ENCODE peak calls at places on chromosomes 3 and 15, in ten cellular contexts. H, E, Y, O, Z, P, D, A, X and C are unnamed samples.

GRCh38 chr3:182530316-182530715 is 263.0 kb upstream of the ATP11B start:
- DNase-seq in H (no peak), E (no peak), Y (no peak), O (no peak), Z (no peak), P (no peak), D (no peak), A (no peak), X (no peak), C (no peak)

GRCh38 chr3:33787328-33788009 is 11.0 kb upstream of the PDCD6IP start:
- DNase-seq in H (peak), E (peak), Y (peak), O (peak), Z (peak), P (no peak), D (peak), A (peak), X (peak), C (peak)

GRCh38 chr15:85453144-85453872 is 72.9 kb downstream of the AKAP13 start:
- DNase-seq in H (no peak), E (no peak), Y (no peak), O (no peak), Z (no peak), P (no peak), D (no peak), A (no peak), X (no peak), C (no peak)

GRCh38 chr3:14405886-14406238 is 3.5 kb downstream of the SLC6A6 start:
- DNase-seq in H (no peak), E (no peak), Y (peak), O (no peak), Z (no peak), P (no peak), D (no peak), A (no peak), X (no peak), C (no peak)

GRCh38 chr3:189132901-189133300 is 38.9 kb upstream of the TPRG1 start:
- DNase-seq in H (no peak), E (no peak), Y (no peak), O (no peak), Z (no peak), P (no peak), D (no peak), A (no peak), X (no peak), C (no peak)

GRCh38 chr3:164155386-164155785 is 922.9 kb downstream of the SI start:
- DNase-seq in H (no peak), E (no peak), Y (no peak), O (no peak), Z (no peak), P (no peak), D (no peak), A (no peak), X (no peak), C (no peak)

GRCh38 chr15:38826880-38827279 is 262.3 kb upstream of the RASGRP1 start:
- DNase-seq in H (no peak), E (no peak), Y (no peak), O (no peak), Z (no peak), P (no peak), D (peak), A (no peak), X (no peak), C (no peak)

GRCh38 chr3:140093742-140094141 is 158.8 kb downstream of the CLSTN2 start:
- DNase-seq in H (no peak), E (peak), Y (peak), O (peak), Z (no peak), P (no peak), D (peak), A (peak), X (no peak), C (no peak)

GRCh38 chr3:61181874-61182273 is 69.4 kb downstream of the FHIT start:
- DNase-seq in H (peak), E (no peak), Y (peak), O (no peak), Z (peak), P (no peak), D (peak), A (peak), X (peak), C (peak)

GRCh38 chr15:73630030-73630429 is 3.2 kb downstream of the NPTN start:
- DNase-seq in H (no peak), E (no peak), Y (no peak), O (no peak), Z (no peak), P (no peak), D (no peak), A (no peak), X (no peak), C (no peak)

GRCh38 chr3:59469948-59470723 is 420.3 kb upstream of the CFAP20DC start:
- DNase-seq in H (no peak), E (no peak), Y (no peak), O (no peak), Z (no peak), P (no peak), D (no peak), A (no peak), X (no peak), C (no peak)

GRCh38 chr3:122258757-122259371 is 66.2 kb upstream of the CSTA start:
- DNase-seq in H (peak), E (peak), Y (peak), O (no peak), Z (peak), P (no peak), D (peak), A (peak), X (peak), C (peak)

GRCh38 chr3:127479449-127479848 is 111.1 kb downstream of the TPRA1 start:
- DNase-seq in H (no peak), E (peak), Y (peak), O (peak), Z (no peak), P (no peak), D (no peak), A (no peak), X (no peak), C (no peak)

GRCh38 chr3:18302517-18302916 is 122.6 kb downstream of the SATB1 start:
- DNase-seq in H (no peak), E (no peak), Y (no peak), O (peak), Z (no peak), P (no peak), D (peak), A (no peak), X (no peak), C (no peak)

GRCh38 chr3:64889991-64890390 is 202.2 kb upstream of the ADAMTS9 start:
- DNase-seq in H (no peak), E (peak), Y (peak), O (peak), Z (no peak), P (no peak), D (peak), A (no peak), X (no peak), C (no peak)

GRCh38 chr3:197248341-197248740 is 50.1 kb downstream of the DLG1 start:
- DNase-seq in H (no peak), E (no peak), Y (no peak), O (no peak), Z (no peak), P (no peak), D (no peak), A (no peak), X (no peak), C (no peak)

GRCh38 chr15:62799919-62800318 is 242.6 kb upstream of the TPM1 start:
- DNase-seq in H (no peak), E (no peak), Y (peak), O (no peak), Z (no peak), P (no peak), D (no peak), A (no peak), X (no peak), C (no peak)

GRCh38 chr3:113498221-113499005 is 16.5 kb downstream of the SPICE1 start:
- DNase-seq in H (no peak), E (no peak), Y (no peak), O (no peak), Z (no peak), P (no peak), D (peak), A (no peak), X (no peak), C (no peak)

GRCh38 chr3:160400631-160401150 is 1.2 kb downstream of the SMC4 start:
- DNase-seq in H (no peak), E (peak), Y (peak), O (peak), Z (no peak), P (no peak), D (no peak), A (no peak), X (peak), C (no peak)

GRCh38 chr3:133459400-133459799 is 59.5 kb downstream of the BFSP2 start:
- DNase-seq in H (no peak), E (no peak), Y (no peak), O (peak), Z (no peak), P (no peak), D (no peak), A (no peak), X (no peak), C (no peak)

GRCh38 chr15:71274448-71274798 is 159.2 kb downstream of the THSD4 start:
- DNase-seq in H (no peak), E (no peak), Y (no peak), O (no peak), Z (no peak), P (no peak), D (peak), A (no peak), X (no peak), C (no peak)

GRCh38 chr15:31457631-31458526 is 131.2 kb downstream of the KLF13 start:
- DNase-seq in H (no peak), E (no peak), Y (no peak), O (no peak), Z (no peak), P (no peak), D (peak), A (no peak), X (no peak), C (peak)

DNA sequence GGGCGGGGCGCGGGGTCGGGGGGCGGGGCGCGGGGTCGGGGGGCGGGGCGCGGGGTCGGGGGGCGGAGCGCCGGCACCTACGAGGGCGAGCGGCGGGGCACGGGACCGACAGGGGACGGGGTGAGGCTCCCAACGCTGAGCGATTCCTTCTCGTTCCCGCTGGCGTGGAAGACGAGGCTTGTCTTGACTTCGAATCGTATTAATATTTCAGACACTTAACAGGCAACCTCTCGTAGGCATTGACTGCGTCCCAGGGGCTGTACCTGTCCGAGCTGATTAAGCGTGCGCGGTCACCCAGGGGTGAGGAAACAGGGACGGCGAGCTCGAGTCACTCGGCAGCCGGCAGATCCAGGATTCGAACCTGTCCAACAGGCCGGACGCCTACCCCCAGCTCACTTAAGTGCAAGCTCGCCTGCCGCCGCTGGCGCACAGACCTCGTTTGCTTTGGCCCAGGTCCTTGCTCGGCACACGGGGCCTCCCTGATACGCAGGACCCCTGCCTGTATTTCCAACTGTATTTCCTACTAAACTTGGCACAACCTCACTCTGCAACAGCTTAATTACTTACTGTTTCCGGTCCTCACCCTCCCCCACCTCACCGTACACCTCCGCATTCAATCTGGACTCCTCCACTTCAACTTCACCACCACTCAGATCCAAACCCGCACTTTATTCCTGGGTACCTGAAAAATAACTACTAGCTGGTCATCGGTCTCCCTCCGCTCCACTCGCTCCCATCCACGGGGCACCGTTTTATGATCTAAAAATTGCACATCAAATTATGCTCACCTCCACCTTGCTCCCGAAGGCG is 680 bp upstream of the ZXDC start:
- DNase-seq in H (peak), E (peak), Y (peak), O (no peak), Z (no peak), P (no peak), D (peak), A (peak), X (no peak), C (peak)
- TF ChIP-seq POLR2A in H (peak), E (peak), Y (peak), O (peak), Z (no peak), P (no peak), D (no peak), A (no peak), X (no peak), C (peak)

GRCh38 chr3:53881691-53882593 is at the start of gene ACTR8:
- DNase-seq in H (peak), E (peak), Y (peak), O (peak), Z (peak), P (no peak), D (peak), A (peak), X (peak), C (peak)
- TF ChIP-seq POLR2A in H (peak), E (peak), Y (peak), O (peak), Z (peak), P (no peak), D (peak), A (peak), X (peak), C (peak)

GRCh38 chr3:48716508-48716981 is 476 bp downstream of the IP6K2 start:
- DNase-seq in H (no peak), E (peak), Y (no peak), O (peak), Z (no peak), P (no peak), D (no peak), A (no peak), X (no peak), C (no peak)

GRCh38 chr3:48715179-48715800 is 1.7 kb downstream of the IP6K2 start:
- DNase-seq in H (no peak), E (no peak), Y (peak), O (no peak), Z (no peak), P (no peak), D (peak), A (no peak), X (no peak), C (no peak)

GRCh38 chr3:48711727-48712126 is 5.3 kb downstream of the IP6K2 start:
- DNase-seq in H (no peak), E (no peak), Y (no peak), O (no peak), Z (no peak), P (no peak), D (no peak), A (no peak), X (no peak), C (no peak)

DNA sequence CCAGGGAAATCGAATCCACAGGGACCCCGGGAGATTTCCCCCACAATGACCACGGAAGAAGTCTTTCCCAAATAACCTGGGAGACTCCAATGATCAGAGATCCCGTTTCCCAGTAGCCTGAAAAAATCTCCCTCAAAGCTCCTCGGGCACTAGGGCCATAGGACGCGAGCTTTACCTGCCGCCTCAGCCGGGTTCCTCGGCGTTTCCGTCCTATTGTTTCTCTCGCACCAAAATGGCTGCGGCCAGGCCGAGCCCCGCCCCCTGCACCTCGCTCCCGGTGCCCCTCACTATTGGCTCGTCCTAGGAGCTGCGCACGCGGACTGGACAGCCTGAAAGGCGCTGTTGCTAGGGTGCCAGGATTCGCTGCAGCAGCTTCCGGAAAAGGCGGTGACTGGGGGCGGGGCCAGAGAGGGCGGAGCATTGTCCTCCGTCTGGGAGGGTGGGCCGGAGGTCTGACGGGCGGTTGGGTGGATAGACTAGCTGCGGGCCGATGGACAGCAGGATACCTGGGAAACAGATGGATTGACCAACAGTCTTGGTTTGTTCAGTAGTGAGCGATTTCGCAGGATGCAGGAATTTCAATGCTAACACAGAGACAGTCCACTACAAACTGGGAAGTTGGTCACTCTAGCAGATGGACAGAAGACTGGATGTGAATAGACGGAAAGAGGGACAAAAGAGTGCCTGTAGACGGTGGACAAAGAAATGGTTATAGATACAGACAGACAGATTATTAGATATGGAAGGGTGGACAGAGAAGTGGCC is at the start of gene IP6K2:
- DNase-seq in H (peak), E (peak), Y (peak), O (peak), Z (peak), P (no peak), D (peak), A (peak), X (peak), C (peak)
- TF ChIP-seq POLR2A in H (peak), E (peak), Y (peak), O (peak), Z (peak), P (peak), D (peak), A (peak), X (peak), C (peak)

GRCh38 chr3:172708905-172709775 is 1.7 kb downstream of the NCEH1 start:
- DNase-seq in H (no peak), E (no peak), Y (no peak), O (no peak), Z (no peak), P (no peak), D (peak), A (no peak), X (no peak), C (no peak)
- TF ChIP-seq POLR2A in H (no peak), E (no peak), Y (no peak), O (no peak), Z (no peak), P (no peak), D (peak), A (no peak), X (no peak), C (no peak)

GRCh38 chr15:43218908-43219706 is 1.7 kb downstream of the EPB42 start:
- DNase-seq in H (no peak), E (no peak), Y (no peak), O (no peak), Z (no peak), P (no peak), D (peak), A (no peak), X (no peak), C (no peak)
- TF ChIP-seq POLR2A in H (no peak), E (no peak), Y (no peak), O (no peak), Z (no peak), P (no peak), D (no peak), A (no peak), X (no peak), C (no peak)

GRCh38 chr15:93917181-93917580 is 314.2 kb upstream of the MCTP2 start:
- DNase-seq in H (no peak), E (no peak), Y (no peak), O (no peak), Z (no peak), P (no peak), D (no peak), A (no peak), X (no peak), C (no peak)

GRCh38 chr15:93913310-93913709 is 318.1 kb upstream of the MCTP2 start:
- DNase-seq in H (no peak), E (no peak), Y (no peak), O (no peak), Z (no peak), P (no peak), D (no peak), A (no peak), X (no peak), C (no peak)

GRCh38 chr15:93913871-93914270 is 317.5 kb upstream of the MCTP2 start:
- DNase-seq in H (no peak), E (no peak), Y (no peak), O (no peak), Z (no peak), P (no peak), D (no peak), A (no peak), X (no peak), C (no peak)
- TF ChIP-seq POLR2A in H (no peak), E (no peak), Y (no peak), O (no peak), Z (no peak), P (no peak), D (no peak), A (no peak), X (no peak), C (no peak)

GRCh38 chr3:22836131-22836530 is 367.0 kb upstream of the UBE2E2 start:
- DNase-seq in H (no peak), E (no peak), Y (no peak), O (no peak), Z (no peak), P (no peak), D (no peak), A (no peak), X (no peak), C (no peak)

DNA sequence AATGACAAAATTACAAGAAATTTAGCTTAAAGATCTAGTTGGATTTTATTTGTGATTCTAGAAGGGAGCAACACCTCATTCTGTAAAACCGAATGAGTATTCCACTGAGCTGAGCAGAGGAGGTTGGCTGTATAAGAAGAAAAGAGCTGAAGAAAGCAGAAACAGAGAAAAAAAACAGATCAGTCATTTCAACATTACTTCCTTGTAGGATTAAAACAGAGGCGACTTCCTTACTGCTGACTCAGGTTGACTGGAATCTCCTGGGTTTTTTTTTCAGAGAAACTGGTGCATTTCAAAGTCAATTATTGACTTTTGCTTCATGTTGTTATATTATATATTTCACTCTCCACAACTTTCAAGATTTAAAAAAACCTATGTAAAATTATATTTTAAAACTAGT is 368.1 kb upstream of the UBE2E2 start:
- DNase-seq in H (no peak), E (no peak), Y (no peak), O (no peak), Z (no peak), P (no peak), D (no peak), A (no peak), X (no peak), C (no peak)
- TF ChIP-seq POLR2A in H (no peak), E (no peak), Y (no peak), O (no peak), Z (no peak), P (no peak), D (no peak), A (no peak), X (no peak), C (no peak)

GRCh38 chr3:195911041-195911945 is 2.9 kb upstream of the TNK2 start:
- DNase-seq in H (no peak), E (no peak), Y (no peak), O (peak), Z (no peak), P (no peak), D (no peak), A (no peak), X (no peak), C (no peak)
- TF ChIP-seq POLR2A in H (no peak), E (no peak), Y (no peak), O (no peak), Z (no peak), P (no peak), D (no peak), A (no peak), X (no peak), C (no peak)